ENCODE peak calls at places on chromosomes 4 and X, in eight cellular contexts. J is left lung, K is endodermal cell, C is cardiac fibroblast, I is pancreas, X is vagina, V is ovary, N is fibroblast of lung. Z is an unnamed sample.

GRCh38 chr4:29459926-29460325 is 1260.2 kb upstream of the PCDH7 start:
- DNase-seq in N (no peak), X (no peak), K (no peak), J (no peak), V (no peak), C (no peak), I (no peak), Z (no peak)

GRCh38 chr4:92994727-92995126 is 691.0 kb downstream of the GRID2 start:
- DNase-seq in X (no peak), V (no peak), C (no peak), I (no peak), N (no peak), J (no peak), K (no peak), Z (no peak)

GRCh38 chrX:136272325-136272724 is 21.1 kb upstream of the MAP7D3 start:
- DNase-seq in V (no peak), I (no peak), C (no peak), K (no peak), J (no peak), X (no peak), N (no peak), Z (peak)

GRCh38 chrX:99353412-99353811 is 1056.7 kb downstream of the PCDH19 start:
- DNase-seq in X (no peak), K (no peak), V (no peak), C (no peak), I (no peak), J (no peak), N (no peak), Z (no peak)

GRCh38 chrX:86121916-86122315 is 26.3 kb upstream of the DACH2 start:
- DNase-seq in K (peak), N (no peak), I (no peak), J (no peak), C (no peak), X (no peak), V (no peak), Z (no peak)

GRCh38 chr4:37890501-37891220 is at the start of gene TBC1D1:
- DNase-seq in K (peak), V (peak), X (no peak), C (no peak), J (peak), I (peak), N (no peak), Z (no peak)

GRCh38 chr4:143700420-143701352 is at the start of gene FREM3:
- DNase-seq in J (peak), K (peak), I (peak), N (no peak), C (no peak), X (no peak), V (no peak), Z (peak)

GRCh38 chr4:10108818-10109783 is 7.5 kb downstream of the WDR1 start:
- DNase-seq in V (no peak), I (no peak), N (no peak), K (no peak), X (no peak), J (no peak), C (no peak), Z (peak)

GRCh38 chrX:100995469-100995868 is 26.0 kb downstream of the ARL13A start:
- DNase-seq in K (no peak), V (no peak), C (peak), X (no peak), I (no peak), N (peak), J (no peak), Z (peak)

GRCh38 chr4:33369366-33369899 is 2649.3 kb downstream of the PCDH7 start:
- DNase-seq in N (peak), V (no peak), C (peak), I (no peak), J (no peak), K (no peak), X (no peak), Z (peak)

GRCh38 chrX:131728295-131729145 is 184.6 kb downstream of the OR13H1 start:
- DNase-seq in J (no peak), K (no peak), N (no peak), X (peak), V (peak), C (no peak), I (peak), Z (no peak)

GRCh38 chr4:152640058-152640921 is 39.5 kb downstream of the TMEM154 start:
- DNase-seq in X (no peak), K (no peak), C (peak), N (peak), V (peak), I (no peak), J (no peak), Z (no peak)

GRCh38 chrX:83984961-83985360 is 124.0 kb downstream of the CYLC1 start:
- DNase-seq in K (no peak), V (no peak), C (no peak), I (no peak), X (no peak), N (no peak), J (peak), Z (no peak)

GRCh38 chr4:168550071-168550766 is 53.4 kb downstream of the PALLD start:
- DNase-seq in X (no peak), J (no peak), I (no peak), C (no peak), K (no peak), N (no peak), V (no peak), Z (no peak)

GRCh38 chr4:30716671-30717207 is 3.4 kb upstream of the PCDH7 start:
- DNase-seq in C (peak), X (no peak), V (no peak), N (peak), K (no peak), J (no peak), I (no peak), Z (peak)

GRCh38 chrX:103464071-103464773 is 55.1 kb downstream of the RAB40A start:
- DNase-seq in C (peak), J (no peak), X (no peak), I (no peak), V (peak), N (peak), K (peak), Z (peak)

GRCh38 chr4:110533940-110534339 is 58.0 kb downstream of the ENPEP start:
- DNase-seq in C (peak), I (no peak), X (no peak), J (no peak), N (peak), K (no peak), V (no peak), Z (peak)
- H3K4me3 ChIP-seq in C (no peak), I (no peak), X (no peak), J (no peak), N (no peak), K (no peak), V (no peak), Z (no peak)

GRCh38 chrX:115988825-115989224 is 181.7 kb upstream of the AGTR2 start:
- DNase-seq in X (no peak), C (peak), K (no peak), V (no peak), J (no peak), N (peak), I (no peak), Z (no peak)
- TF ChIP-seq CTCF in X (no peak), C (peak), K (peak), V (no peak), J (no peak), N (no peak), I (no peak), Z (no peak)

DNA sequence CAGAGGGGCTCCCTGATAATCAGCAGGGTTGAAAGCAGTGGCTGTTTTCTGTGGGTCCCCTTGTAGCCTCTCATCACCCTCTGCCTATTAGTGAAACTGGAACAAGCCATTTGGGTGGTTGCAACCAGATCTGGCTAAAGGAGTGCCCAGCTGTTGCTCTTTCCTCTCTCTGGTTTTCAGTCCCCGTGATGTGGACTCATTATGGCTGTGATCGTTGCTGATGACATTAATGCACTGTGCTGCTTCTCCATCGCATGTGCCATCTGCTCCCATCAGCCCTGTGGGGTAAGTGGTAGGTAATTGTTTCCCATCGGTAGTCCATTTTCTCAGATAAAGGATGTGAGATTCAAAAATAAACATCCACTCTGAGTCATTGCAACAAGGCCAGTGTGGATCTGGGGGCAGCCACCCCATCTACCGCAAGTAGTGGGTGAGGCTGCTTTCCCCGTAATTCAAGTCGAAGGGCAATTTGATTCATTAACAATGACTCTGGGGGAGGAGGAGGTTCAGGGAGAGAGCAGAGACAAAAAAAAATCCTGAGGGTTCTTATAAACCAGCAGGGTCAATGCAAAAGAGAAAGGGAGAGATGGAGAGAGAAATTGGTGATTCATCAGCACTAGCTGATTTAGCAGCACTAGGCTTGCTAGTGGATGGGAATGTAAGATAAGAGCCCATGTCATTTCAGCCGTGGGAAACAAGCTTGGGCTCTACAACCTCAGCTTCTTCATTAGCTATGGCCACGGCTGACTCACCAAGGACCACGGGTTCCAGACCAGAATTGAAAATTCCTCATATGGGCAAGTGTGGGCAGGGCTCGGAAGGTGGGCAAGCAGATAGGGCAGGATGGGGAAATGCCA is 357.8 kb downstream of the MID1IP1 start:
- DNase-seq in K (no peak), X (peak), V (no peak), C (peak), J (no peak), N (peak), I (no peak), Z (no peak)
- H3K4me3 ChIP-seq in K (no peak), X (no peak), V (no peak), C (no peak), J (no peak), N (no peak), I (no peak), Z (no peak)

GRCh38 chrX:147838465-147839131 is 73.1 kb upstream of the FMR1 start:
- DNase-seq in K (no peak), C (no peak), I (no peak), X (no peak), J (no peak), V (no peak), N (peak), Z (no peak)
- TF ChIP-seq CTCF in K (peak), C (peak), I (peak), X (no peak), J (no peak), V (no peak), N (no peak), Z (no peak)

Z was measured in foreskin fibroblast.